ENCODE peak calls at places on chromosomes 6 and 20, in five cellular contexts. B is fibroblast of lung, U is thoracic aorta, H is breast epithelium, V is astrocyte of the spinal cord. C is an unnamed sample.
A peak's percentile ranks its signal among the peaks of the same experiment; 100 is the strongest.

GRCh38 chr20:33277471-33278441 is 5.3 kb upstream of the BPIFB1 start:
- DNase-seq in B (no peak), U (no peak), H (no peak), V (no peak), C (no peak)

GRCh38 chr20:14609328-14610221 is 272.2 kb upstream of the FLRT3 start:
- DNase-seq in B (no peak), U (no peak), H (no peak), V (no peak), C (no peak)

GRCh38 chr20:21640556-21640955 is 64.9 kb upstream of the PAX1 start:
- DNase-seq in B (no peak), U (no peak), H (no peak), V (no peak), C (no peak)

GRCh38 chr6:105981002-105981887 is 104.9 kb upstream of the PRDM1 start:
- DNase-seq in B (peak; percentile 33), U (no peak), H (no peak), V (no peak), C (no peak)

GRCh38 chr6:77403424-77403823 is 59.9 kb downstream of the HTR1B start:
- DNase-seq in B (peak; percentile 32), U (no peak), H (no peak), V (no peak), C (no peak)

GRCh38 chr6:135880066-135880972 is 28.8 kb downstream of the PDE7B start:
- DNase-seq in B (peak; percentile 79), U (no peak), H (no peak), V (peak; percentile 86), C (no peak)

GRCh38 chr6:3838992-3839867 is 9.9 kb upstream of the FAM50B start:
- DNase-seq in B (peak; percentile 28), U (no peak), H (no peak), V (no peak), C (no peak)

GRCh38 chr6:36961441-36962430 is 7.2 kb downstream of the PI16 start:
- DNase-seq in B (no peak), U (no peak), H (no peak), V (no peak), C (no peak)

GRCh38 chr6:1043458-1043836 is 268.5 kb upstream of the FOXQ1 start:
- DNase-seq in B (no peak), U (no peak), H (no peak), V (no peak), C (no peak)

GRCh38 chr6:95230071-95230740 is 347.1 kb upstream of the MANEA start:
- DNase-seq in B (no peak), U (no peak), H (no peak), V (no peak), C (no peak)

GRCh38 chr20:3818155-3819151 is 1.9 kb upstream of the AP5S1 start:
- DNase-seq in B (peak; percentile 74), U (no peak), H (peak; percentile 67), V (peak; percentile 79), C (no peak)

GRCh38 chr20:30811896-30812671 is 445.4 kb upstream of the DEFB115 start:
- DNase-seq in B (peak; percentile 53), U (no peak), H (no peak), V (peak; percentile 59), C (no peak)

GRCh38 chr6:29827579-29828470 is at the start of gene HLA-G:
- DNase-seq in B (no peak), U (no peak), H (no peak), V (no peak), C (no peak)

GRCh38 chr6:4916954-4917561 is 86.8 kb downstream of the RPP40 start:
- DNase-seq in B (no peak), U (no peak), H (no peak), V (no peak), C (no peak)

GRCh38 chr6:168128631-168129291 is 49.7 kb upstream of the FRMD1 start:
- DNase-seq in B (no peak), U (no peak), H (peak; percentile 16), V (no peak), C (no peak)

GRCh38 chr6:126040826-126041225 is 54.5 kb downstream of the TRMT11 start:
- DNase-seq in B (peak; percentile 83), U (no peak), H (peak; percentile 26), V (peak; percentile 81), C (no peak)

GRCh38 chr6:31125586-31126363 is 5.5 kb upstream of the CDSN start:
- DNase-seq in B (peak; percentile 45), U (no peak), H (peak; percentile 52), V (peak; percentile 8), C (no peak)

GRCh38 chr20:37202267-37202943 is 23.1 kb upstream of the MROH8 start:
- DNase-seq in B (peak; percentile 98), U (no peak), H (peak; percentile 40), V (peak; percentile 94), C (no peak)

GRCh38 chr20:61322151-61322860 is 70.2 kb downstream of the CDH4 start:
- DNase-seq in B (no peak), U (no peak), H (no peak), V (no peak), C (no peak)

GRCh38 chr6:125370343-125370742 is 68.6 kb upstream of the HDDC2 start:
- DNase-seq in B (no peak), U (no peak), H (no peak), V (no peak), C (no peak)

GRCh38 chr20:34558320-34559202 is at the start of gene MAP1LC3A:
- DNase-seq in B (peak; percentile 97), U (peak; percentile 90), H (peak; percentile 97), V (peak; percentile 97), C (peak; percentile 79)

GRCh38 chr6:143656026-143656425 is 21.7 kb upstream of the PHACTR2 start:
- DNase-seq in B (no peak), U (no peak), H (no peak), V (no peak), C (no peak)

GRCh38 chr6:30881392-30881986 is 2.8 kb upstream of the DDR1 start:
- DNase-seq in B (no peak), U (no peak), H (no peak), V (no peak), C (no peak)

GRCh38 chr20:61719691-61720347 is 345.9 kb downstream of the TAF4 start:
- DNase-seq in B (peak; percentile 7), U (no peak), H (no peak), V (no peak), C (no peak)

GRCh38 chr6:8548979-8549378 is 113.6 kb upstream of the SLC35B3 start:
- DNase-seq in B (no peak), U (no peak), H (no peak), V (no peak), C (no peak)

GRCh38 chr6:46062312-46062711 is 46.7 kb upstream of the CLIC5 start:
- DNase-seq in B (peak; percentile 61), U (no peak), H (no peak), V (peak; percentile 3), C (no peak)

GRCh38 chr6:24436979-24437378 is 34.2 kb downstream of the MRS2 start:
- DNase-seq in B (no peak), U (no peak), H (no peak), V (no peak), C (no peak)

GRCh38 chr20:17504898-17505663 is 26.1 kb downstream of the BFSP1 start:
- DNase-seq in B (peak; percentile 52), U (no peak), H (peak; percentile 21), V (peak; percentile 65), C (no peak)

GRCh38 chr20:7387638-7388193 is 552.5 kb downstream of the HAO1 start:
- DNase-seq in B (no peak), U (no peak), H (no peak), V (no peak), C (no peak)

GRCh38 chr6:71279740-71280139 is 8.9 kb upstream of the OGFRL1 start:
- DNase-seq in B (no peak), U (no peak), H (no peak), V (no peak), C (no peak)

GRCh38 chr6:139422105-139423036 is 47.9 kb upstream of the CITED2 start:
- DNase-seq in B (no peak), U (no peak), H (no peak), V (no peak), C (no peak)

GRCh38 chr20:48470141-48470540 is 357.7 kb downstream of the PREX1 start:
- DNase-seq in B (no peak), U (no peak), H (no peak), V (no peak), C (no peak)

GRCh38 chr6:16773376-16773775 is 12.1 kb upstream of the ATXN1 start:
- DNase-seq in B (no peak), U (no peak), H (no peak), V (no peak), C (no peak)

GRCh38 chr6:16774437-16774836 is 13.2 kb upstream of the ATXN1 start:
- DNase-seq in B (no peak), U (no peak), H (no peak), V (no peak), C (no peak)

GRCh38 chr6:16778521-16778920 is 17.3 kb upstream of the ATXN1 start:
- DNase-seq in B (no peak), U (no peak), H (no peak), V (no peak), C (no peak)

GRCh38 chr6:16777794-16778193 is 16.5 kb upstream of the ATXN1 start:
- DNase-seq in B (no peak), U (no peak), H (no peak), V (no peak), C (no peak)

DNA sequence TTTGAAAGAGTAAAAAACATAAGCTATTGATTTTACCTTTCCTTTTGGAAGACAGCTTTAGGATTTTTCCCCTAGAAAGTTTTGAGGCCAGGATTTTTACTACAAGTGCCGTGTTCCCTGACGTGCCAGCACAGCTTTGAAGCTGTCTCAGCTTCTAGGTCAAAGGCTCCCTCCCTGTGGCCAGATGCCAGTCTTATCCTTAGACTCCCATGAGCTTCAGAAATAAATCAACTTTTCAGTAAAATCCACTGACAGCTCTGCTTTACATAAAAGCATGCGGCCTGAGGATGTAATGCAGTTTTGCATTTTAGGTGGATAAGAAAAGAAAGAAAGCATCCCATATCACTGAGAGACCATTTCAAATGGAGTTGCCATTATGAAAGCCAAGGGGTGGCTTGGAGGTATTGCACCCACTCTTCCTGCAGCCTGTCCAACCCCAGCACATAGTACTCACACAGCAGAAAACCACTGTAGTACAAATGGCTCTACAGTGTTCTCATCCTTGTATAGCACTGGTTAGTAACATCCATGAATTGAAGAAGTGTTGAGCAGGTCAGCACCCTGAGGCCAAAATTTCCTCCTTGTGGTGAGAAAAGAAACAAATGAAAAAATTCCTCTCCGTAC is 15.2 kb upstream of the ATXN1 start:
- DNase-seq in B (no peak), U (no peak), H (no peak), V (no peak), C (no peak)
- TF ChIP-seq CTCF in B (peak; percentile 31), U (peak; percentile 14), H (peak; percentile 11), V (no peak), C (no peak)

DNA sequence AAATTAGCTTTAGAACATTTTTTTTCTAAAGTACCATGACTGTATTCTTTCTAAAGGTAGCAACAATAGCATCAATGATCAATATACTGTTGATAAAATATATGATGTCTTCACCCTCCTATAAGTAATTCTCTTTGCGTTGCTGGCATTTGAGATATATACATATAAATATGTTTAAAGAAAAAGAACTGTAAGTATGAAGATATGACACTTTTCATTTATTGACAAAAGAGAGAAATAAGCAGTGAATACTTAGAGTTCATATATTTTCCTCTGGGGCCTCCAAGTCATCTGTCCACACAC is 49.4 kb upstream of the SCGN start:
- DNase-seq in B (no peak), U (no peak), H (no peak), V (peak; percentile 4), C (no peak)
- TF ChIP-seq CTCF in B (no peak), U (no peak), H (no peak), V (no peak), C (no peak)

GRCh38 chr6:150189176-150189575 is 46.3 kb downstream of the PPP1R14C start:
- DNase-seq in B (no peak), U (no peak), H (no peak), V (no peak), C (no peak)
- TF ChIP-seq CTCF in B (no peak), U (no peak), H (no peak), V (no peak), C (peak; percentile 2)

GRCh38 chr6:44397424-44398169 is 10.1 kb downstream of the CDC5L start:
- DNase-seq in B (no peak), U (no peak), H (no peak), V (no peak), C (no peak)
- TF ChIP-seq CTCF in B (no peak), U (no peak), H (no peak), V (no peak), C (no peak)

C was measured in D721Med.